ENCODE peak calls at places on chromosomes 12 and 14, in ten cellular contexts. R is adrenal gland; N is activated T-cell treated with anti-CD3 and anti-CD28 coated beads, Interleukin-2, amount 50 U/mL, for 4 hours; E is NCI-H1092; O is NCI-H1417; H is lung; P is T-cell; D is AG20443; L is iPS-NIHi11; T is activated T-helper 1 cell treated with anti-CD3 and anti-CD28 coated beads, Interleukin-12 subunit alpha, Interleukin-12 subunit beta, Interleukin-2, Interleukin-4 antibody, amounts not matched to agents 30 ng/mL and 10 ng/mL and 1 ng/mL, durations not matched to agents 14 hours and 24 hours and 36 hours. Z is an unnamed sample.

GRCh38 chr12:93122089-93122488 is 193.0 kb upstream of the EEA1 start:
- DNase-seq in R (no peak), N (no peak), E (no peak), O (no peak), H (no peak), P (no peak), D (peak; percentile 53), L (no peak), T (no peak), Z (peak; percentile 45)

GRCh38 chr14:54796961-54797360 is 105.7 kb downstream of the GCH1 start:
- DNase-seq in R (no peak), N (no peak), E (no peak), O (no peak), H (no peak), P (no peak), D (peak; percentile 65), L (no peak), T (no peak), Z (no peak)

GRCh38 chr14:77219591-77219990 is 38.0 kb downstream of the TMEM63C start:
- DNase-seq in R (peak; percentile 64), N (no peak), E (peak; percentile 79), O (peak; percentile 38), H (no peak), P (no peak), D (no peak), L (no peak), T (no peak), Z (no peak)

GRCh38 chr12:132061197-132061596 is 82.9 kb downstream of the DDX51 start:
- DNase-seq in R (no peak), N (no peak), E (no peak), O (no peak), H (no peak), P (no peak), D (no peak), L (no peak), T (no peak), Z (no peak)

GRCh38 chr14:69354383-69355154 is 43.5 kb downstream of the ERH start:
- DNase-seq in R (no peak), N (peak; percentile 41), E (no peak), O (no peak), H (no peak), P (peak; percentile 29), D (no peak), L (no peak), T (peak; percentile 74), Z (no peak)

GRCh38 chr12:99200711-99201384 is 446.7 kb upstream of the GARIN6 start:
- DNase-seq in R (no peak), N (no peak), E (no peak), O (no peak), H (no peak), P (no peak), D (no peak), L (no peak), T (no peak), Z (no peak)

GRCh38 chr12:117881517-117881916 is 87.3 kb downstream of the KSR2 start:
- DNase-seq in R (no peak), N (no peak), E (no peak), O (no peak), H (no peak), P (no peak), D (no peak), L (no peak), T (no peak), Z (no peak)

GRCh38 chr12:52086366-52086765 is 6.9 kb downstream of the SMIM41 start:
- DNase-seq in R (no peak), N (no peak), E (peak; percentile 18), O (peak; percentile 17), H (no peak), P (no peak), D (peak; percentile 71), L (no peak), T (no peak), Z (no peak)

GRCh38 chr14:93686313-93686712 is 102.0 kb downstream of the PRIMA1 start:
- DNase-seq in R (no peak), N (no peak), E (no peak), O (no peak), H (no peak), P (no peak), D (no peak), L (no peak), T (no peak), Z (no peak)

GRCh38 chr14:69153848-69154208 is 909 bp upstream of the DCAF5 start:
- DNase-seq in R (peak; percentile 32), N (no peak), E (peak; percentile 45), O (peak; percentile 85), H (peak; percentile 33), P (no peak), D (no peak), L (no peak), T (no peak), Z (no peak)

GRCh38 chr12:2396448-2396871 is 343.7 kb downstream of the CACNA1C start:
- DNase-seq in R (peak; percentile 26), N (no peak), E (no peak), O (no peak), H (peak; percentile 59), P (no peak), D (peak; percentile 89), L (no peak), T (no peak), Z (peak; percentile 36)

GRCh38 chr12:119202121-119202527 is 23.4 kb downstream of the HSPB8 start:
- DNase-seq in R (no peak), N (no peak), E (no peak), O (no peak), H (peak; percentile 79), P (no peak), D (no peak), L (peak; percentile 47), T (no peak), Z (no peak)

GRCh38 chr12:79983492-79983891 is 48.6 kb upstream of the PPP1R12A start:
- DNase-seq in R (no peak), N (no peak), E (no peak), O (no peak), H (no peak), P (no peak), D (peak; percentile 84), L (no peak), T (no peak), Z (no peak)

GRCh38 chr14:98226411-98226810 is 1045.6 kb downstream of the BCL11B start:
- DNase-seq in R (no peak), N (no peak), E (no peak), O (peak; percentile 18), H (no peak), P (no peak), D (no peak), L (no peak), T (no peak), Z (no peak)

GRCh38 chr12:46124132-46124847 is 133.9 kb upstream of the SCAF11 start:
- DNase-seq in R (no peak), N (no peak), E (no peak), O (no peak), H (no peak), P (no peak), D (no peak), L (no peak), T (no peak), Z (no peak)

GRCh38 chr12:104303538-104304151 is at the start of gene EID3:
- DNase-seq in R (peak; percentile 87), N (peak; percentile 89), E (no peak), O (no peak), H (peak; percentile 86), P (peak; percentile 83), D (peak; percentile 96), L (peak; percentile 86), T (peak; percentile 92), Z (no peak)

GRCh38 chr14:96056509-96057422 is 17.6 kb downstream of the C14orf132 start:
- DNase-seq in R (no peak), N (no peak), E (no peak), O (peak; percentile 60), H (no peak), P (no peak), D (no peak), L (no peak), T (no peak), Z (no peak)

GRCh38 chr14:91113829-91114078 is at the start of gene DGLUCY:
- DNase-seq in R (peak; percentile 74), N (peak; percentile 45), E (peak; percentile 77), O (no peak), H (peak; percentile 81), P (peak; percentile 34), D (peak; percentile 94), L (peak; percentile 90), T (no peak), Z (no peak)

GRCh38 chr14:105528859-105529505 is 2.6 kb downstream of the TMEM121 start:
- DNase-seq in R (no peak), N (peak; percentile 53), E (no peak), O (no peak), H (no peak), P (no peak), D (no peak), L (no peak), T (no peak), Z (no peak)

GRCh38 chr14:80636071-80636470 is 305.5 kb downstream of the CEP128 start:
- DNase-seq in R (no peak), N (no peak), E (no peak), O (no peak), H (no peak), P (no peak), D (no peak), L (no peak), T (no peak), Z (no peak)

GRCh38 chr14:54291491-54292191 is 105.2 kb upstream of the CDKN3 start:
- DNase-seq in R (no peak), N (no peak), E (no peak), O (peak; percentile 79), H (no peak), P (no peak), D (no peak), L (peak; percentile 45), T (no peak), Z (no peak)

GRCh38 chr14:23481992-23482813 is 12.7 kb downstream of the NGDN start:
- DNase-seq in R (no peak), N (no peak), E (no peak), O (peak; percentile 21), H (no peak), P (no peak), D (no peak), L (no peak), T (no peak), Z (no peak)

GRCh38 chr12:6272300-6273208 is 37.9 kb upstream of the PLEKHG6 start:
- DNase-seq in R (no peak), N (no peak), E (no peak), O (no peak), H (peak; percentile 72), P (no peak), D (peak; percentile 6), L (peak; percentile 69), T (no peak), Z (no peak)

GRCh38 chr12:96239711-96240234 is 45.6 kb downstream of the ELK3 start:
- DNase-seq in R (no peak), N (no peak), E (no peak), O (no peak), H (no peak), P (no peak), D (peak; percentile 32), L (no peak), T (no peak), Z (no peak)

GRCh38 chr12:7403466-7403865 is 40.5 kb downstream of the CD163L1 start:
- DNase-seq in R (no peak), N (no peak), E (no peak), O (no peak), H (no peak), P (no peak), D (no peak), L (no peak), T (no peak), Z (no peak)

GRCh38 chr12:6394398-6394797 is 10.4 kb downstream of the LTBR start:
- DNase-seq in R (peak; percentile 46), N (no peak), E (no peak), O (no peak), H (no peak), P (no peak), D (no peak), L (no peak), T (no peak), Z (no peak)

GRCh38 chr14:68386950-68387779 is 405.7 kb downstream of the ZFP36L1 start:
- DNase-seq in R (no peak), N (no peak), E (no peak), O (no peak), H (no peak), P (no peak), D (no peak), L (no peak), T (no peak), Z (no peak)

GRCh38 chr12:25801621-25802243 is 156.8 kb upstream of the RASSF8 start:
- DNase-seq in R (no peak), N (no peak), E (no peak), O (peak; percentile 49), H (no peak), P (no peak), D (no peak), L (no peak), T (no peak), Z (no peak)